ENCODE peak calls at places on chromosomes 13 and 19, in six cellular contexts. E is GM23248, U is mammary epithelial cell, Z is H9, W is GM23338, J is keratinocyte. V is an unnamed sample. For H3K79me2, the result is how much of the 10 kb centered on the place peaks cover.

GRCh38 chr13:113528101-113528797 is 37.7 kb upstream of the DCUN1D2 start:
- DNase-seq in Z (no peak), U (no peak), E (no peak), W (no peak), J (no peak), V (no peak)

GRCh38 chr19:51398096-51398704 is 7.8 kb upstream of the C19orf84 start:
- DNase-seq in W (peak), Z (no peak), U (no peak), E (peak), J (no peak), V (peak)

GRCh38 chr19:44748426-44749254 is at the start of gene BCL3:
- DNase-seq in Z (no peak), U (peak), W (peak), J (no peak), E (peak), V (no peak)

GRCh38 chr13:35475960-35476943 is at the start of gene MAB21L1:
- DNase-seq in E (peak), Z (no peak), W (peak), J (no peak), U (peak), V (peak)

GRCh38 chr13:113151745-113152707 is 6.4 kb upstream of the PROZ start:
- DNase-seq in J (no peak), Z (peak), E (peak), U (no peak), W (no peak), V (peak)

GRCh38 chr19:16001481-16002312 is 52.9 kb downstream of the OR10H4 start:
- DNase-seq in U (peak), E (peak), W (no peak), J (no peak), Z (no peak), V (peak)

GRCh38 chr19:14507704-14508246 is 10.4 kb downstream of the DNAJB1 start:
- DNase-seq in Z (no peak), U (peak), E (peak), W (no peak), J (no peak), V (no peak)

GRCh38 chr13:49560270-49561063 is 24.9 kb downstream of the RCBTB1 start:
- DNase-seq in Z (no peak), U (peak), J (no peak), E (peak), W (peak), V (no peak)

GRCh38 chr13:44188257-44188656 is 185.4 kb upstream of the SERP2 start:
- DNase-seq in E (peak), U (peak), W (no peak), Z (no peak), J (peak), V (no peak)

GRCh38 chr13:53012707-53013106 is 15.9 kb upstream of the OLFM4 start:
- DNase-seq in J (no peak), W (no peak), Z (no peak), U (no peak), E (no peak), V (peak)

GRCh38 chr13:96792188-96792587 is 202.1 kb downstream of the OXGR1 start:
- DNase-seq in U (no peak), J (no peak), W (peak), E (no peak), Z (no peak), V (no peak)

GRCh38 chr13:113631341-113632095 is 26.5 kb downstream of the ATP4B start:
- DNase-seq in J (no peak), Z (no peak), W (no peak), E (no peak), U (no peak), V (no peak)

GRCh38 chr13:32734511-32734910 is 148.3 kb downstream of the PDS5B start:
- DNase-seq in J (peak), E (peak), U (peak), W (no peak), Z (no peak), V (no peak)

GRCh38 chr13:30037306-30037705 is 186.9 kb upstream of the UBL3 start:
- DNase-seq in E (no peak), J (no peak), U (no peak), W (peak), Z (peak), V (no peak)

GRCh38 chr13:40613192-40613818 is 53.1 kb downstream of the FOXO1 start:
- DNase-seq in W (no peak), Z (no peak), U (no peak), J (no peak), E (no peak), V (peak)
- H3K4me2 ChIP-seq in W (peak), Z (no peak), U (no peak), J (no peak), E (no peak), V (peak)

GRCh38 chr19:55373318-55373992 is 3.2 kb upstream of the TMEM190 start:
- DNase-seq in J (no peak), W (no peak), U (no peak), Z (peak), E (no peak), V (peak)

GRCh38 chr19:55373993-55374757 is 2.5 kb upstream of the TMEM190 start:
- DNase-seq in E (peak), W (no peak), J (no peak), U (no peak), Z (no peak), V (no peak)

GRCh38 chr19:55379161-55379560 is 2.5 kb downstream of the TMEM190 start:
- DNase-seq in E (no peak), W (no peak), Z (no peak), J (no peak), U (no peak), V (no peak)

GRCh38 chr19:55376381-55376933 is at the start of gene TMEM190:
- DNase-seq in E (no peak), W (peak), Z (peak), J (no peak), U (peak), V (no peak)

GRCh38 chr19:55377356-55378131 is 918 bp downstream of the TMEM190 start:
- DNase-seq in J (no peak), W (peak), U (no peak), E (peak), Z (peak), V (no peak)
- H2AFZ ChIP-seq in J (no peak), W (no peak), U (no peak), E (no peak), Z (no peak), V (no peak)

DNA sequence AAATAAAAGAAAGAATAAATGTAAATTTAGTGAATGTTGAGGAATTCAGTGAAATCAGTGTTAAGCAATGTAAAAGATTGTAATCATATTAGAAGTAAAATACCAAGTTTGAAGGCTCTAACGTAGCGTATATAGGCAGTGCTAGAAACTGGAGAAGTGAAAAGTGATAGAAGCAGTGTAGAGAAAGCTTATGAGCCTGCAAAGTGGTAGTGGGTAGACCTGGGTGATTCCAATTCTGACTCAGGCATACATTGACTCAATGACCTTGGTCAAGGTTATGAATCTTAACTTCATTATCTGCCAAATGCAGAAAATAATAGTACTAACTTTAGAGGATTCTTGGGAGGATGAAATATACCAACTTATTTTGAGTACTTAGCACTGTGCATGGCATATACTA is 4.1 kb downstream of the SLC10A2 start:
- DNase-seq in E (no peak), J (no peak), Z (no peak), U (no peak), W (no peak), V (no peak)
- H3K79me2 ChIP-seq in E (under half), J (under half), Z (under half), U (under half), W (under half), V (under half)

GRCh38 chr19:46700704-46701103 is 16.2 kb downstream of the PRKD2 start:
- DNase-seq in W (no peak), J (no peak), E (no peak), Z (no peak), U (no peak), V (no peak)

GRCh38 chr19:46698395-46699321 is 18.3 kb downstream of the PRKD2 start:
- DNase-seq in Z (no peak), U (no peak), J (no peak), W (no peak), E (no peak), V (no peak)

GRCh38 chr19:46696052-46696451 is 20.9 kb downstream of the PRKD2 start:
- DNase-seq in Z (no peak), J (no peak), W (no peak), U (no peak), E (no peak), V (no peak)

GRCh38 chr19:46693760-46694159 is 23.2 kb downstream of the PRKD2 start:
- DNase-seq in W (no peak), Z (no peak), U (no peak), E (no peak), J (no peak), V (no peak)

GRCh38 chr19:46697142-46697960 is 19.6 kb downstream of the PRKD2 start:
- DNase-seq in E (peak), J (peak), W (peak), U (no peak), Z (peak), V (peak)
- H3K4me2 ChIP-seq in E (peak), J (peak), W (peak), U (no peak), Z (peak), V (no peak)

GRCh38 chr19:18150776-18151624 is 2.0 kb upstream of the PIK3R2 start:
- DNase-seq in Z (no peak), W (no peak), J (no peak), U (no peak), E (no peak), V (no peak)
- H2AFZ ChIP-seq in Z (no peak), W (no peak), J (no peak), U (no peak), E (peak), V (no peak)

DNA sequence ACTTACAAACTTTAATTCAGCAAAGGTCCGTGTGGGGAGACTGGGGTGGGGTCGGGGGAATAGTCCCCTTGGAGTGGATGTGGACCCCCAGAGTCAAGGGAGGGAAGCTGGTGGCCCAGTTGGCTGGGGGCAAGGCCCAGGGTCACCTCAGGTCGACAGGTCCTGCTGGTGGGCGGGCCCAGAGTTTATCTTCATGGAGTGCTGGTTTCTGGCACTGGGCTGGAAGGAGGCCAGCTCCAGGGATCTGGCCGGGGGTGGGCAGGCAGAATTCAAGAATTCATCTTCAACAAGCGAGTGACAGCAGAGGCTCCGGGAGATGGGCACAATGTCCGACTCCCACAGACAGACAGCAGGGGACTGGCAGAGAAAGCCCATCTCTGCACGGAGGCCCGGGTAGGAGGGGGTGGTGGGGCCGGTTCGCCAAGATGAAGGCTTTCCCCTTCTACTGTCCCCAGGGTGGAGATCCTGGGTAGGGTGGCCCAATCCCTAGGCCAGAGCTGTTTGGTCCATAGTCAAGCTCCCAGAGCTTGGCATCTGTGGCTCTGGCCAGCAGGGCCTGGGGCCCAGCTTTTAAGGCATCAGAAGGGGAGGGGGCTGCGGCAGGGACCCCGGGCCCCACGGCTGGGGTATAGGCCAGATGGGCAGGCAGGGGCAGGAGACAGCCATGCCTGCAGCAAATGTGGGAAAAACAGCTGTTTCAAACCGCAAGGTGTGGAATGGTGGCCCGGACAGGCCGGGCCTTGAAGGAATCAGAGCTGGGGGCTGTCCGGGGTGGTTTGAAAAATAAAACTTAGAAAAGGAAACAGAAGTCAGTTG is 622 bp upstream of the FDX2 start:
- DNase-seq in E (no peak), J (no peak), W (no peak), Z (no peak), U (no peak), V (no peak)
- H3K79me2 ChIP-seq in E (under half), J (under half), W (under half), Z (under half), U (under half), V (under half)

GRCh38 chr19:42068361-42068755 is 1.6 kb downstream of the GRIK5 start:
- DNase-seq in E (no peak), U (no peak), W (no peak), J (no peak), Z (no peak), V (no peak)
- H3K4me2 ChIP-seq in E (no peak), U (no peak), W (peak), J (no peak), Z (peak), V (no peak)

GRCh38 chr19:41928754-41929535 is 696 bp upstream of the ERFL start:
- DNase-seq in E (no peak), U (no peak), W (no peak), J (no peak), Z (no peak), V (peak)
- H2AFZ ChIP-seq in E (no peak), U (peak), W (no peak), J (peak), Z (no peak), V (peak)

GRCh38 chr13:95749545-95749944 is 72.6 kb downstream of the DNAJC3 start:
- DNase-seq in U (peak), E (no peak), W (no peak), J (no peak), Z (no peak), V (no peak)
- H3K79me2 ChIP-seq in U (half or more), E (half or more), W (under half), J (under half), Z (under half), V (half or more)

GRCh38 chr19:23071087-23071511 is 45.7 kb upstream of the ZNF730 start:
- DNase-seq in U (no peak), E (peak), Z (peak), J (no peak), W (peak), V (no peak)
- H3K4me2 ChIP-seq in U (no peak), E (peak), Z (no peak), J (no peak), W (peak), V (no peak)